ENCODE peak calls at places on chromosomes 5 and 9, in five cellular contexts. One of them, this sample, is unnamed.

GRCh38 chr9:19642256-19642655 is 146.6 kb downstream of the SLC24A2 start:
- DNase-seq in mesothelial cell of epicardium: no peak
- DNase-seq in ovary: no peak
- DNase-seq in CD4-positive, alpha-beta T cell: no peak
- DNase-seq in bronchial epithelial cell: no peak
- DNase-seq in this sample: no peak

GRCh38 chr5:34929150-34929719 is at the start of gene DNAJC21:
- DNase-seq in mesothelial cell of epicardium: peak
- DNase-seq in ovary: peak
- DNase-seq in CD4-positive, alpha-beta T cell: peak
- DNase-seq in bronchial epithelial cell: peak
- DNase-seq in this sample: peak

GRCh38 chr5:33501260-33501659 is 60.5 kb downstream of the TARS1 start:
- DNase-seq in mesothelial cell of epicardium: no peak
- DNase-seq in ovary: no peak
- DNase-seq in CD4-positive, alpha-beta T cell: no peak
- DNase-seq in bronchial epithelial cell: no peak
- DNase-seq in this sample: no peak

GRCh38 chr5:72355706-72356299 is 35.6 kb downstream of the PTCD2 start:
- DNase-seq in mesothelial cell of epicardium: no peak
- DNase-seq in ovary: no peak
- DNase-seq in CD4-positive, alpha-beta T cell: no peak
- DNase-seq in bronchial epithelial cell: peak
- DNase-seq in this sample: no peak

GRCh38 chr9:79661926-79662552 is 90.3 kb downstream of the TLE4 start:
- DNase-seq in mesothelial cell of epicardium: no peak
- DNase-seq in ovary: no peak
- DNase-seq in CD4-positive, alpha-beta T cell: no peak
- DNase-seq in bronchial epithelial cell: no peak
- DNase-seq in this sample: no peak

GRCh38 chr9:88462191-88462590 is 72.8 kb upstream of the NXNL2 start:
- DNase-seq in mesothelial cell of epicardium: no peak
- DNase-seq in ovary: no peak
- DNase-seq in CD4-positive, alpha-beta T cell: no peak
- DNase-seq in bronchial epithelial cell: peak
- DNase-seq in this sample: no peak

GRCh38 chr9:2307480-2307879 is 292.3 kb downstream of the SMARCA2 start:
- DNase-seq in mesothelial cell of epicardium: no peak
- DNase-seq in ovary: no peak
- DNase-seq in CD4-positive, alpha-beta T cell: no peak
- DNase-seq in bronchial epithelial cell: peak
- DNase-seq in this sample: no peak

GRCh38 chr5:173984218-173984617 is 4.8 kb upstream of the C5orf47 start:
- DNase-seq in mesothelial cell of epicardium: no peak
- DNase-seq in ovary: no peak
- DNase-seq in CD4-positive, alpha-beta T cell: no peak
- DNase-seq in bronchial epithelial cell: peak
- DNase-seq in this sample: no peak

GRCh38 chr9:75148551-75148950 is 60.2 kb downstream of the OSTF1 start:
- DNase-seq in mesothelial cell of epicardium: no peak
- DNase-seq in ovary: peak
- DNase-seq in CD4-positive, alpha-beta T cell: no peak
- DNase-seq in bronchial epithelial cell: peak
- DNase-seq in this sample: no peak

GRCh38 chr5:101455048-101455447 is 552.0 kb upstream of the ST8SIA4 start:
- DNase-seq in mesothelial cell of epicardium: no peak
- DNase-seq in ovary: no peak
- DNase-seq in CD4-positive, alpha-beta T cell: no peak
- DNase-seq in bronchial epithelial cell: no peak
- DNase-seq in this sample: no peak

GRCh38 chr9:15277400-15278137 is 29.4 kb downstream of the TTC39B start:
- DNase-seq in mesothelial cell of epicardium: no peak
- DNase-seq in ovary: no peak
- DNase-seq in CD4-positive, alpha-beta T cell: no peak
- DNase-seq in bronchial epithelial cell: peak
- DNase-seq in this sample: no peak

GRCh38 chr5:142317673-142318261 is 7.1 kb downstream of the SPRY4 start:
- DNase-seq in mesothelial cell of epicardium: no peak
- DNase-seq in ovary: no peak
- DNase-seq in CD4-positive, alpha-beta T cell: no peak
- DNase-seq in bronchial epithelial cell: no peak
- DNase-seq in this sample: no peak

GRCh38 chr9:4879098-4879497 is 86.4 kb downstream of the RCL1 start:
- DNase-seq in mesothelial cell of epicardium: no peak
- DNase-seq in ovary: no peak
- DNase-seq in CD4-positive, alpha-beta T cell: no peak
- DNase-seq in bronchial epithelial cell: no peak
- DNase-seq in this sample: no peak

GRCh38 chr5:107538331-107539162 is 132.2 kb downstream of the EFNA5 start:
- DNase-seq in mesothelial cell of epicardium: no peak
- DNase-seq in ovary: no peak
- DNase-seq in CD4-positive, alpha-beta T cell: no peak
- DNase-seq in bronchial epithelial cell: no peak
- DNase-seq in this sample: no peak

GRCh38 chr9:107976767-107977166 is 487.2 kb upstream of the KLF4 start:
- DNase-seq in mesothelial cell of epicardium: no peak
- DNase-seq in ovary: no peak
- DNase-seq in CD4-positive, alpha-beta T cell: no peak
- DNase-seq in bronchial epithelial cell: no peak
- DNase-seq in this sample: no peak

GRCh38 chr5:37966291-37966690 is 126.5 kb upstream of the GDNF start:
- DNase-seq in mesothelial cell of epicardium: no peak
- DNase-seq in ovary: no peak
- DNase-seq in CD4-positive, alpha-beta T cell: no peak
- DNase-seq in bronchial epithelial cell: no peak
- DNase-seq in this sample: no peak

GRCh38 chr5:139389701-139390638 is at the start of gene MZB1:
- DNase-seq in mesothelial cell of epicardium: no peak
- DNase-seq in ovary: no peak
- DNase-seq in CD4-positive, alpha-beta T cell: no peak
- DNase-seq in bronchial epithelial cell: no peak
- DNase-seq in this sample: peak

GRCh38 chr5:128637031-128637430 is 99.0 kb upstream of the FBN2 start:
- DNase-seq in mesothelial cell of epicardium: no peak
- DNase-seq in ovary: no peak
- DNase-seq in CD4-positive, alpha-beta T cell: no peak
- DNase-seq in bronchial epithelial cell: no peak
- DNase-seq in this sample: no peak

GRCh38 chr5:76104027-76104426 is 20.8 kb downstream of the SV2C start:
- DNase-seq in mesothelial cell of epicardium: peak
- DNase-seq in ovary: no peak
- DNase-seq in CD4-positive, alpha-beta T cell: no peak
- DNase-seq in bronchial epithelial cell: peak
- DNase-seq in this sample: no peak

GRCh38 chr5:159752622-159753275 is 163.5 kb upstream of the ADRA1B start:
- DNase-seq in mesothelial cell of epicardium: no peak
- DNase-seq in ovary: no peak
- DNase-seq in CD4-positive, alpha-beta T cell: no peak
- DNase-seq in bronchial epithelial cell: no peak
- DNase-seq in this sample: no peak

GRCh38 chr5:26881901-26882300 is 156.5 kb downstream of the CDH9 start:
- DNase-seq in mesothelial cell of epicardium: no peak
- DNase-seq in ovary: no peak
- DNase-seq in CD4-positive, alpha-beta T cell: no peak
- DNase-seq in bronchial epithelial cell: no peak
- DNase-seq in this sample: no peak

GRCh38 chr9:107809859-107810492 is 320.4 kb upstream of the KLF4 start:
- DNase-seq in mesothelial cell of epicardium: no peak
- DNase-seq in ovary: no peak
- DNase-seq in CD4-positive, alpha-beta T cell: no peak
- DNase-seq in bronchial epithelial cell: peak
- DNase-seq in this sample: no peak

GRCh38 chr5:152388610-152389009 is 16.5 kb downstream of the NMUR2 start:
- DNase-seq in mesothelial cell of epicardium: no peak
- DNase-seq in ovary: no peak
- DNase-seq in CD4-positive, alpha-beta T cell: no peak
- DNase-seq in bronchial epithelial cell: no peak
- DNase-seq in this sample: no peak

GRCh38 chr5:150778517-150779396 is at the start of gene SMIM3:
- DNase-seq in mesothelial cell of epicardium: peak
- DNase-seq in ovary: peak
- DNase-seq in CD4-positive, alpha-beta T cell: peak
- DNase-seq in bronchial epithelial cell: peak
- DNase-seq in this sample: no peak

GRCh38 chr5:11385901-11386293 is 518.3 kb downstream of the CTNND2 start:
- DNase-seq in mesothelial cell of epicardium: no peak
- DNase-seq in ovary: no peak
- DNase-seq in CD4-positive, alpha-beta T cell: no peak
- DNase-seq in bronchial epithelial cell: no peak
- DNase-seq in this sample: no peak

GRCh38 chr9:121732886-121733285 is 81.5 kb downstream of the DAB2IP start:
- DNase-seq in mesothelial cell of epicardium: no peak
- DNase-seq in ovary: no peak
- DNase-seq in CD4-positive, alpha-beta T cell: no peak
- DNase-seq in bronchial epithelial cell: no peak
- DNase-seq in this sample: no peak

GRCh38 chr5:140258016-140258415 is 44.9 kb downstream of the PFDN1 start:
- DNase-seq in mesothelial cell of epicardium: no peak
- DNase-seq in ovary: no peak
- DNase-seq in CD4-positive, alpha-beta T cell: no peak
- DNase-seq in bronchial epithelial cell: no peak
- DNase-seq in this sample: no peak

GRCh38 chr9:98745470-98745869 is 36.7 kb upstream of the GABBR2 start:
- DNase-seq in mesothelial cell of epicardium: no peak
- DNase-seq in ovary: no peak
- DNase-seq in CD4-positive, alpha-beta T cell: no peak
- DNase-seq in bronchial epithelial cell: no peak
- DNase-seq in this sample: no peak

GRCh38 chr5:6753851-6754250 is 40.6 kb downstream of the TENT4A start:
- DNase-seq in mesothelial cell of epicardium: no peak
- DNase-seq in ovary: no peak
- DNase-seq in CD4-positive, alpha-beta T cell: no peak
- DNase-seq in bronchial epithelial cell: no peak
- DNase-seq in this sample: no peak

GRCh38 chr9:109022909-109023308 is 9.6 kb upstream of the CTNNAL1 start:
- DNase-seq in mesothelial cell of epicardium: no peak
- DNase-seq in ovary: no peak
- DNase-seq in CD4-positive, alpha-beta T cell: no peak
- DNase-seq in bronchial epithelial cell: peak
- DNase-seq in this sample: no peak

GRCh38 chr9:18126776-18127175 is 347.2 kb upstream of the ADAMTSL1 start:
- DNase-seq in mesothelial cell of epicardium: no peak
- DNase-seq in ovary: no peak
- DNase-seq in CD4-positive, alpha-beta T cell: no peak
- DNase-seq in bronchial epithelial cell: no peak
- DNase-seq in this sample: no peak

GRCh38 chr9:122354536-122355199 is 16.2 kb upstream of the PTGS1 start:
- DNase-seq in mesothelial cell of epicardium: no peak
- DNase-seq in ovary: no peak
- DNase-seq in CD4-positive, alpha-beta T cell: no peak
- DNase-seq in bronchial epithelial cell: no peak
- DNase-seq in this sample: no peak

GRCh38 chr9:137064027-137064879 is 6.1 kb downstream of the SAPCD2 start:
- DNase-seq in mesothelial cell of epicardium: peak
- DNase-seq in ovary: peak
- DNase-seq in CD4-positive, alpha-beta T cell: peak
- DNase-seq in bronchial epithelial cell: no peak
- DNase-seq in this sample: peak

GRCh38 chr9:136513191-136513590 is 30.4 kb upstream of the SEC16A start:
- DNase-seq in mesothelial cell of epicardium: no peak
- DNase-seq in ovary: no peak
- DNase-seq in CD4-positive, alpha-beta T cell: no peak
- DNase-seq in bronchial epithelial cell: no peak
- DNase-seq in this sample: no peak

GRCh38 chr5:150155258-150156032 is at the start of gene PDGFRB:
- DNase-seq in mesothelial cell of epicardium: peak
- DNase-seq in ovary: peak
- DNase-seq in CD4-positive, alpha-beta T cell: no peak
- DNase-seq in bronchial epithelial cell: no peak
- DNase-seq in this sample: peak

GRCh38 chr9:113508111-113508749 is 44.7 kb downstream of the RGS3 start:
- DNase-seq in mesothelial cell of epicardium: no peak
- DNase-seq in ovary: no peak
- DNase-seq in CD4-positive, alpha-beta T cell: no peak
- DNase-seq in bronchial epithelial cell: no peak
- DNase-seq in this sample: no peak
- TF ChIP-seq CTCF in mesothelial cell of epicardium: no peak
- TF ChIP-seq CTCF in ovary: no peak
- TF ChIP-seq CTCF in CD4-positive, alpha-beta T cell: no peak
- TF ChIP-seq CTCF in bronchial epithelial cell: no peak
- TF ChIP-seq CTCF in this sample: no peak

DNA sequence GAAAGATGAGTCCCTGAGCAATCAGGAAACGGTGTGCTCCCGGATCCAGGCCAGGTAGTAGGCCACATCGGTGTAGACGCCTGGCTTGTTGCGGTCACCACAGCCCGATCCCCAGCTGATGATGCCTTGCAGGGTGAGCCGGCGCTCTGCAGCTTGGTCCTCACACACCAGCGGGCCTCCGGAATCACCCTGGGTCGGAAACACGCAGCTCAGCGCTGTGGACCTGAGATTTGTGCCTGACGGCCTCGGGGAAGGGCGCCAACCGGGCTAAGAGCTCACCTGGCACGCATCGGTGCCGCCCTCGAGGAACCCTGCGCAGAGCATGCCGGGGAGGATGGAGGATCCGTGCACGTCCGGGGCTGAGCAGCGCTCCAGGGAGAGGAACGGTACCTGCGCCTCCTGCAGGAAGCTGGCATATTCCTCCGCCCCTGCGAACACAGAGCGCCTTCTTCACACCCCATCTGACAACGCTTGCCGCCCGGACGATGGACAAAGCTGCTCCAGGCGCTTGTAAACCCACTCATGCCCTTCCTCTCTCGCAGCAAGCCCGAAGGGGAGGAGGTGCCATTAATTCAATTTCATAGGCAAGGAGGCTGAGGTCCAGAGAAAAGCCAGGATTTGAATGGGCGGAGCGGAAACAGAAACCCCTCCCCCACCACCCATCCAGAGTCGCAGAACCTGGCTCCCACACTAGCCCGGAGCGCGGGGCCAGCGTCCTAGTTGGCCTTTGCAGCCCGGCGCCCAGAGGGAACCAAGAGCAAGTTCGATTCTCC is 2.0 kb upstream of the PFN3 start:
- DNase-seq in mesothelial cell of epicardium: peak
- DNase-seq in ovary: peak
- DNase-seq in CD4-positive, alpha-beta T cell: peak
- DNase-seq in bronchial epithelial cell: peak
- DNase-seq in this sample: peak
- TF ChIP-seq CTCF in mesothelial cell of epicardium: no peak
- TF ChIP-seq CTCF in ovary: no peak
- TF ChIP-seq CTCF in CD4-positive, alpha-beta T cell: peak
- TF ChIP-seq CTCF in bronchial epithelial cell: peak
- TF ChIP-seq CTCF in this sample: no peak

GRCh38 chr5:113336975-113337374 is 97.8 kb downstream of the TSSK1B start:
- DNase-seq in mesothelial cell of epicardium: no peak
- DNase-seq in ovary: no peak
- DNase-seq in CD4-positive, alpha-beta T cell: no peak
- DNase-seq in bronchial epithelial cell: peak
- DNase-seq in this sample: no peak
- TF ChIP-seq CTCF in mesothelial cell of epicardium: no peak
- TF ChIP-seq CTCF in ovary: no peak
- TF ChIP-seq CTCF in CD4-positive, alpha-beta T cell: no peak
- TF ChIP-seq CTCF in bronchial epithelial cell: peak
- TF ChIP-seq CTCF in this sample: no peak

GRCh38 chr5:167263185-167263584 is 1028.3 kb upstream of the WWC1 start:
- DNase-seq in mesothelial cell of epicardium: no peak
- DNase-seq in ovary: no peak
- DNase-seq in CD4-positive, alpha-beta T cell: no peak
- DNase-seq in bronchial epithelial cell: no peak
- DNase-seq in this sample: no peak

GRCh38 chr5:167255931-167256330 is 1035.5 kb upstream of the WWC1 start:
- DNase-seq in mesothelial cell of epicardium: no peak
- DNase-seq in ovary: no peak
- DNase-seq in CD4-positive, alpha-beta T cell: no peak
- DNase-seq in bronchial epithelial cell: no peak
- DNase-seq in this sample: no peak

GRCh38 chr5:167261309-167262100 is 1029.9 kb upstream of the WWC1 start:
- DNase-seq in mesothelial cell of epicardium: no peak
- DNase-seq in ovary: no peak
- DNase-seq in CD4-positive, alpha-beta T cell: no peak
- DNase-seq in bronchial epithelial cell: no peak
- DNase-seq in this sample: no peak
- TF ChIP-seq CTCF in mesothelial cell of epicardium: no peak
- TF ChIP-seq CTCF in ovary: no peak
- TF ChIP-seq CTCF in CD4-positive, alpha-beta T cell: no peak
- TF ChIP-seq CTCF in bronchial epithelial cell: no peak
- TF ChIP-seq CTCF in this sample: no peak